ENCODE peak calls at places on chromosomes 7 and 10, in nine cellular contexts. One of them, this sample, is unnamed.

GRCh38 chr7:76095908-76096307 is 48.0 kb downstream of the MDH2 start:
- DNase-seq in AG09309: no peak
- DNase-seq in H7: no peak
- DNase-seq in astrocyte: no peak
- DNase-seq in cardiac muscle cell: no peak
- DNase-seq in heart left ventricle: no peak
- DNase-seq in dorsolateral prefrontal cortex: no peak
- DNase-seq in kidney: no peak
- DNase-seq in psoas muscle: no peak
- DNase-seq in this sample: no peak

GRCh38 chr7:151895695-151896485 is 19.0 kb upstream of the PRKAG2 start:
- DNase-seq in H7: peak
- DNase-seq in heart left ventricle: no peak
- DNase-seq in cardiac muscle cell: no peak
- DNase-seq in AG09309: no peak
- DNase-seq in astrocyte: no peak
- DNase-seq in psoas muscle: no peak
- DNase-seq in dorsolateral prefrontal cortex: peak
- DNase-seq in kidney: peak
- DNase-seq in this sample: no peak

GRCh38 chr7:155256761-155257481 is 40.8 kb upstream of the INSIG1 start:
- DNase-seq in H7: no peak
- DNase-seq in astrocyte: no peak
- DNase-seq in AG09309: no peak
- DNase-seq in dorsolateral prefrontal cortex: no peak
- DNase-seq in psoas muscle: no peak
- DNase-seq in heart left ventricle: no peak
- DNase-seq in kidney: no peak
- DNase-seq in cardiac muscle cell: no peak
- DNase-seq in this sample: peak

GRCh38 chr10:103554488-103555320 is 61.2 kb downstream of the NEURL1 start:
- DNase-seq in astrocyte: peak
- DNase-seq in psoas muscle: peak
- DNase-seq in heart left ventricle: peak
- DNase-seq in kidney: peak
- DNase-seq in dorsolateral prefrontal cortex: peak
- DNase-seq in cardiac muscle cell: peak
- DNase-seq in H7: peak
- DNase-seq in AG09309: peak
- DNase-seq in this sample: peak

GRCh38 chr10:78313636-78314035 is 280.0 kb downstream of the RPS24 start:
- DNase-seq in astrocyte: no peak
- DNase-seq in psoas muscle: no peak
- DNase-seq in cardiac muscle cell: no peak
- DNase-seq in kidney: peak
- DNase-seq in dorsolateral prefrontal cortex: no peak
- DNase-seq in H7: no peak
- DNase-seq in heart left ventricle: no peak
- DNase-seq in AG09309: no peak
- DNase-seq in this sample: no peak

GRCh38 chr7:111089822-111090426 is 1.0 kb upstream of the LRRN3 start:
- DNase-seq in H7: no peak
- DNase-seq in psoas muscle: no peak
- DNase-seq in AG09309: no peak
- DNase-seq in cardiac muscle cell: peak
- DNase-seq in dorsolateral prefrontal cortex: no peak
- DNase-seq in kidney: no peak
- DNase-seq in astrocyte: no peak
- DNase-seq in heart left ventricle: no peak
- DNase-seq in this sample: no peak

GRCh38 chr7:106284516-106285050 is at the start of gene NAMPT:
- DNase-seq in heart left ventricle: peak
- DNase-seq in dorsolateral prefrontal cortex: no peak
- DNase-seq in cardiac muscle cell: peak
- DNase-seq in kidney: peak
- DNase-seq in astrocyte: no peak
- DNase-seq in H7: peak
- DNase-seq in psoas muscle: peak
- DNase-seq in AG09309: no peak
- DNase-seq in this sample: peak

GRCh38 chr7:23334482-23335056 is 35.4 kb downstream of the MALSU1 start:
- DNase-seq in kidney: no peak
- DNase-seq in heart left ventricle: no peak
- DNase-seq in H7: no peak
- DNase-seq in AG09309: peak
- DNase-seq in astrocyte: peak
- DNase-seq in cardiac muscle cell: no peak
- DNase-seq in psoas muscle: peak
- DNase-seq in dorsolateral prefrontal cortex: no peak
- DNase-seq in this sample: peak

GRCh38 chr7:18302077-18302476 is 193.5 kb upstream of the HDAC9 start:
- DNase-seq in psoas muscle: no peak
- DNase-seq in cardiac muscle cell: no peak
- DNase-seq in H7: no peak
- DNase-seq in dorsolateral prefrontal cortex: no peak
- DNase-seq in astrocyte: no peak
- DNase-seq in heart left ventricle: no peak
- DNase-seq in AG09309: no peak
- DNase-seq in kidney: no peak
- DNase-seq in this sample: no peak

GRCh38 chr10:72889391-72889831 is 4.1 kb upstream of the OIT3 start:
- DNase-seq in kidney: no peak
- DNase-seq in dorsolateral prefrontal cortex: no peak
- DNase-seq in astrocyte: peak
- DNase-seq in psoas muscle: no peak
- DNase-seq in cardiac muscle cell: no peak
- DNase-seq in heart left ventricle: no peak
- DNase-seq in AG09309: no peak
- DNase-seq in H7: no peak
- DNase-seq in this sample: no peak

GRCh38 chr10:17742918-17743317 is 9.1 kb upstream of the TMEM236 start:
- DNase-seq in AG09309: no peak
- DNase-seq in psoas muscle: peak
- DNase-seq in dorsolateral prefrontal cortex: no peak
- DNase-seq in heart left ventricle: peak
- DNase-seq in kidney: no peak
- DNase-seq in H7: peak
- DNase-seq in cardiac muscle cell: peak
- DNase-seq in astrocyte: peak
- DNase-seq in this sample: peak

GRCh38 chr10:89209718-89210117 is 2.6 kb upstream of the CH25H start:
- DNase-seq in psoas muscle: no peak
- DNase-seq in H7: no peak
- DNase-seq in astrocyte: no peak
- DNase-seq in heart left ventricle: no peak
- DNase-seq in dorsolateral prefrontal cortex: no peak
- DNase-seq in cardiac muscle cell: no peak
- DNase-seq in AG09309: no peak
- DNase-seq in kidney: no peak
- DNase-seq in this sample: no peak

GRCh38 chr7:51121945-51122425 is 194.6 kb downstream of the COBL start:
- DNase-seq in H7: no peak
- DNase-seq in AG09309: no peak
- DNase-seq in cardiac muscle cell: peak
- DNase-seq in dorsolateral prefrontal cortex: no peak
- DNase-seq in kidney: no peak
- DNase-seq in astrocyte: no peak
- DNase-seq in psoas muscle: no peak
- DNase-seq in heart left ventricle: peak
- DNase-seq in this sample: no peak

GRCh38 chr10:99234067-99234738 is 1.4 kb downstream of the HPSE2 start:
- DNase-seq in H7: peak
- DNase-seq in cardiac muscle cell: peak
- DNase-seq in kidney: peak
- DNase-seq in psoas muscle: peak
- DNase-seq in astrocyte: peak
- DNase-seq in heart left ventricle: peak
- DNase-seq in dorsolateral prefrontal cortex: no peak
- DNase-seq in AG09309: no peak
- DNase-seq in this sample: no peak

GRCh38 chr10:10010397-10010796 is 1007.3 kb upstream of the CELF2 start:
- DNase-seq in AG09309: no peak
- DNase-seq in kidney: no peak
- DNase-seq in cardiac muscle cell: no peak
- DNase-seq in heart left ventricle: no peak
- DNase-seq in dorsolateral prefrontal cortex: no peak
- DNase-seq in H7: peak
- DNase-seq in astrocyte: no peak
- DNase-seq in psoas muscle: no peak
- DNase-seq in this sample: no peak

GRCh38 chr10:119896937-119897336 is 4.4 kb downstream of the SEC23IP start:
- DNase-seq in H7: no peak
- DNase-seq in dorsolateral prefrontal cortex: no peak
- DNase-seq in astrocyte: no peak
- DNase-seq in heart left ventricle: peak
- DNase-seq in psoas muscle: peak
- DNase-seq in kidney: peak
- DNase-seq in cardiac muscle cell: peak
- DNase-seq in AG09309: no peak
- DNase-seq in this sample: peak

GRCh38 chr7:157673573-157673972 is 336.8 kb downstream of the DNAJB6 start:
- DNase-seq in astrocyte: no peak
- DNase-seq in psoas muscle: no peak
- DNase-seq in kidney: no peak
- DNase-seq in heart left ventricle: no peak
- DNase-seq in AG09309: no peak
- DNase-seq in cardiac muscle cell: no peak
- DNase-seq in H7: no peak
- DNase-seq in dorsolateral prefrontal cortex: no peak
- DNase-seq in this sample: no peak

GRCh38 chr10:6062101-6062771 is at the start of gene IL2RA:
- DNase-seq in H7: no peak
- DNase-seq in dorsolateral prefrontal cortex: no peak
- DNase-seq in AG09309: no peak
- DNase-seq in psoas muscle: no peak
- DNase-seq in kidney: no peak
- DNase-seq in cardiac muscle cell: no peak
- DNase-seq in astrocyte: no peak
- DNase-seq in heart left ventricle: peak
- DNase-seq in this sample: no peak
- H3K4me3 ChIP-seq in H7: no peak
- H3K4me3 ChIP-seq in dorsolateral prefrontal cortex: no peak
- H3K4me3 ChIP-seq in AG09309: no peak
- H3K4me3 ChIP-seq in psoas muscle: peak
- H3K4me3 ChIP-seq in kidney: no peak
- H3K4me3 ChIP-seq in cardiac muscle cell: no peak
- H3K4me3 ChIP-seq in astrocyte: no peak
- H3K4me3 ChIP-seq in heart left ventricle: peak
- H3K4me3 ChIP-seq in this sample: no peak

GRCh38 chr10:52314822-52315552 is 906 bp downstream of the DKK1 start:
- DNase-seq in AG09309: no peak
- DNase-seq in cardiac muscle cell: peak
- DNase-seq in dorsolateral prefrontal cortex: peak
- DNase-seq in astrocyte: peak
- DNase-seq in kidney: no peak
- DNase-seq in heart left ventricle: no peak
- DNase-seq in H7: no peak
- DNase-seq in psoas muscle: no peak
- DNase-seq in this sample: no peak
- H3K4me3 ChIP-seq in AG09309: peak
- H3K4me3 ChIP-seq in cardiac muscle cell: peak
- H3K4me3 ChIP-seq in dorsolateral prefrontal cortex: peak
- H3K4me3 ChIP-seq in astrocyte: peak
- H3K4me3 ChIP-seq in kidney: peak
- H3K4me3 ChIP-seq in heart left ventricle: peak
- H3K4me3 ChIP-seq in H7: peak
- H3K4me3 ChIP-seq in psoas muscle: peak
- H3K4me3 ChIP-seq in this sample: peak

GRCh38 chr7:112828696-112829095 is 38.5 kb upstream of the TMEM168 start:
- DNase-seq in dorsolateral prefrontal cortex: no peak
- DNase-seq in H7: no peak
- DNase-seq in cardiac muscle cell: no peak
- DNase-seq in kidney: no peak
- DNase-seq in astrocyte: no peak
- DNase-seq in psoas muscle: no peak
- DNase-seq in AG09309: no peak
- DNase-seq in heart left ventricle: no peak
- DNase-seq in this sample: no peak

GRCh38 chr7:112830769-112831168 is 40.6 kb upstream of the TMEM168 start:
- DNase-seq in kidney: no peak
- DNase-seq in dorsolateral prefrontal cortex: no peak
- DNase-seq in AG09309: no peak
- DNase-seq in H7: no peak
- DNase-seq in heart left ventricle: no peak
- DNase-seq in psoas muscle: no peak
- DNase-seq in cardiac muscle cell: no peak
- DNase-seq in astrocyte: no peak
- DNase-seq in this sample: no peak

DNA sequence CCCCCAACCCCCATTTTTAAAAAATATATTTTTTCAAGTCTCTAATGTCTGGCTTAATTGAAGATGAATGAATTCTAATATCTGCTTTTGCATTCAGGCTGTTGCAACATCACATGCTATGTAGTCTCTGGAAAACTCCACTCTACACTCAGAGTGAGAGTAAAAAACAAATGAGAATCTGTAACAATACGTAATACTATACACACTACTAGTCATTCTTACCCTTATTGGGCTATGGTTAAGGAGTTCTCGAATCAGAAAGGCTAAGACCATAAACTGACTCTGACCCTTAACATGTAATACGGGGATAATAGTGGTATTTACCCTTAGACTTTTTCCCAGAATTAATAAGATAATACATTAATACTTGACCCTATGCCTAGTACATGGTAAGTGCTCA is 42.9 kb upstream of the TMEM168 start:
- DNase-seq in cardiac muscle cell: no peak
- DNase-seq in astrocyte: no peak
- DNase-seq in dorsolateral prefrontal cortex: no peak
- DNase-seq in kidney: no peak
- DNase-seq in psoas muscle: no peak
- DNase-seq in AG09309: no peak
- DNase-seq in H7: no peak
- DNase-seq in heart left ventricle: no peak
- DNase-seq in this sample: no peak
- H3K4me3 ChIP-seq in cardiac muscle cell: no peak
- H3K4me3 ChIP-seq in astrocyte: no peak
- H3K4me3 ChIP-seq in dorsolateral prefrontal cortex: no peak
- H3K4me3 ChIP-seq in kidney: no peak
- H3K4me3 ChIP-seq in psoas muscle: no peak
- H3K4me3 ChIP-seq in AG09309: no peak
- H3K4me3 ChIP-seq in H7: no peak
- H3K4me3 ChIP-seq in heart left ventricle: no peak
- H3K4me3 ChIP-seq in this sample: no peak

GRCh38 chr10:61669161-61669755 is 6.5 kb downstream of the CABCOCO1 start:
- DNase-seq in cardiac muscle cell: no peak
- DNase-seq in heart left ventricle: no peak
- DNase-seq in AG09309: no peak
- DNase-seq in astrocyte: no peak
- DNase-seq in psoas muscle: no peak
- DNase-seq in dorsolateral prefrontal cortex: no peak
- DNase-seq in H7: no peak
- DNase-seq in kidney: no peak
- DNase-seq in this sample: no peak

GRCh38 chr10:61662794-61663259 is at the start of gene CABCOCO1:
- DNase-seq in kidney: peak
- DNase-seq in AG09309: no peak
- DNase-seq in dorsolateral prefrontal cortex: peak
- DNase-seq in cardiac muscle cell: peak
- DNase-seq in heart left ventricle: peak
- DNase-seq in H7: peak
- DNase-seq in psoas muscle: peak
- DNase-seq in astrocyte: peak
- DNase-seq in this sample: no peak

GRCh38 chr10:61664985-61665384 is 2.3 kb downstream of the CABCOCO1 start:
- DNase-seq in astrocyte: no peak
- DNase-seq in dorsolateral prefrontal cortex: no peak
- DNase-seq in kidney: no peak
- DNase-seq in heart left ventricle: no peak
- DNase-seq in psoas muscle: no peak
- DNase-seq in cardiac muscle cell: no peak
- DNase-seq in AG09309: no peak
- DNase-seq in H7: no peak
- DNase-seq in this sample: no peak

GRCh38 chr10:61663466-61663865 is 737 bp downstream of the CABCOCO1 start:
- DNase-seq in psoas muscle: no peak
- DNase-seq in dorsolateral prefrontal cortex: no peak
- DNase-seq in H7: no peak
- DNase-seq in AG09309: no peak
- DNase-seq in kidney: no peak
- DNase-seq in heart left ventricle: no peak
- DNase-seq in astrocyte: no peak
- DNase-seq in cardiac muscle cell: no peak
- DNase-seq in this sample: no peak
- H3K4me3 ChIP-seq in psoas muscle: peak
- H3K4me3 ChIP-seq in dorsolateral prefrontal cortex: peak
- H3K4me3 ChIP-seq in H7: no peak
- H3K4me3 ChIP-seq in AG09309: no peak
- H3K4me3 ChIP-seq in kidney: no peak
- H3K4me3 ChIP-seq in heart left ventricle: peak
- H3K4me3 ChIP-seq in astrocyte: peak
- H3K4me3 ChIP-seq in cardiac muscle cell: peak
- H3K4me3 ChIP-seq in this sample: no peak